ENCODE peak calls at places on chromosomes 12 and 14, in five cellular contexts. H, O, C, V and Y are unnamed samples.

GRCh38 chr12:122158700-122159285 is 15.2 kb downstream of the IL31 start:
- DNase-seq in H (no peak), O (no peak), C (no peak), V (no peak), Y (no peak)

GRCh38 chr12:52242442-52243263 is 9.6 kb downstream of the KRT7 start:
- DNase-seq in H (no peak), O (no peak), C (no peak), V (no peak), Y (peak)

GRCh38 chr14:33652566-33653320 is 298.1 kb downstream of the EGLN3 start:
- DNase-seq in H (no peak), O (no peak), C (no peak), V (no peak), Y (no peak)

GRCh38 chr12:15146585-15146984 is 74.6 kb downstream of the RERG start:
- DNase-seq in H (peak), O (no peak), C (no peak), V (no peak), Y (no peak)

GRCh38 chr12:58544281-58544680 is 376.0 kb downstream of the LRIG3 start:
- DNase-seq in H (no peak), O (no peak), C (no peak), V (no peak), Y (no peak)

GRCh38 chr12:32828120-32828519 is 68.5 kb downstream of the PKP2 start:
- DNase-seq in H (no peak), O (no peak), C (no peak), V (no peak), Y (no peak)

GRCh38 chr12:113879658-113880057 is 86.5 kb downstream of the RBM19 start:
- DNase-seq in H (no peak), O (no peak), C (peak), V (no peak), Y (no peak)

GRCh38 chr12:47715393-47715876 is 9.6 kb upstream of the RPAP3 start:
- DNase-seq in H (peak), O (peak), C (peak), V (peak), Y (peak)

GRCh38 chr14:81509838-81510452 is 23.7 kb downstream of the SEL1L start:
- DNase-seq in H (no peak), O (peak), C (no peak), V (no peak), Y (no peak)

GRCh38 chr14:36028218-36028617 is 148.3 kb downstream of the PTCSC3 start:
- DNase-seq in H (no peak), O (no peak), C (no peak), V (peak), Y (no peak)

GRCh38 chr14:53002576-53002975 is 51.7 kb upstream of the FERMT2 start:
- DNase-seq in H (peak), O (no peak), C (no peak), V (peak), Y (no peak)

GRCh38 chr12:60263146-60263545 is 667.3 kb downstream of the SLC16A7 start:
- DNase-seq in H (no peak), O (no peak), C (no peak), V (no peak), Y (no peak)

GRCh38 chr14:89479802-89480201 is 62.8 kb upstream of the FOXN3 start:
- DNase-seq in H (no peak), O (no peak), C (no peak), V (no peak), Y (no peak)

GRCh38 chr14:43687866-43688265 is 819.2 kb downstream of the FSCB start:
- DNase-seq in H (no peak), O (no peak), C (no peak), V (no peak), Y (no peak)

GRCh38 chr12:120366884-120367251 is 2.1 kb downstream of the MSI1 start:
- DNase-seq in H (no peak), O (no peak), C (no peak), V (no peak), Y (no peak)